ENCODE peak calls at places on chromosomes 16 and 17, in seven cellular contexts. A is GM13976, N is tibial artery, W is activated B cell treated with CpG ODN at 0.5 μM for 24 hours, D is astrocyte of the spinal cord, T is osteocyte, I is MCF 10A. B is an unnamed sample.

GRCh38 chr17:58337600-58338453 is 9.2 kb upstream of the TSPOAP1 start:
- DNase-seq in T (no peak), N (peak; percentile 84), I (peak; percentile 62), W (peak; percentile 84), A (peak; percentile 83), D (peak; percentile 89), B (peak; percentile 65)

GRCh38 chr17:372157-373152 is 19.8 kb upstream of the RPH3AL start:
- DNase-seq in W (no peak), N (no peak), T (no peak), A (no peak), I (no peak), D (no peak), B (no peak)

GRCh38 chr17:28466521-28467048 is 6.9 kb upstream of the SLC13A2 start:
- DNase-seq in D (no peak), W (no peak), A (no peak), T (no peak), N (peak; percentile 25), I (no peak), B (no peak)

GRCh38 chr17:36703860-36704266 is 102.5 kb downstream of the MRM1 start:
- DNase-seq in T (no peak), N (no peak), W (peak; percentile 30), I (peak; percentile 38), A (peak; percentile 65), D (peak; percentile 16), B (peak; percentile 77)

GRCh38 chr17:73291260-73291801 is 20.5 kb downstream of the CDC42EP4 start:
- DNase-seq in I (peak; percentile 94), T (no peak), N (peak; percentile 91), W (no peak), D (peak; percentile 95), A (peak; percentile 68), B (no peak)

GRCh38 chr16:66416136-66416535 is 11.0 kb upstream of the BEAN1 start:
- DNase-seq in N (no peak), I (no peak), D (no peak), A (no peak), W (no peak), T (peak; percentile 42), B (no peak)

GRCh38 chr17:77462101-77462500 is 321.3 kb downstream of the SEC14L1 start:
- DNase-seq in W (no peak), A (peak; percentile 55), N (no peak), D (no peak), I (no peak), T (no peak), B (no peak)

GRCh38 chr17:17712268-17712924 is 31.1 kb downstream of the RAI1 start:
- DNase-seq in I (peak; percentile 51), W (no peak), D (peak; percentile 73), T (no peak), N (no peak), A (peak; percentile 73), B (no peak)

GRCh38 chr16:15653227-15653626 is 3.2 kb downstream of the NDE1 start:
- DNase-seq in W (no peak), A (no peak), T (no peak), D (peak; percentile 74), I (peak; percentile 67), N (no peak), B (no peak)

GRCh38 chr17:10547351-10547750 is 2.1 kb downstream of the MYH2 start:
- DNase-seq in T (no peak), I (no peak), D (no peak), W (no peak), N (no peak), A (no peak), B (no peak)

GRCh38 chr16:88815901-88816589 is 4.3 kb upstream of the APRT start:
- DNase-seq in D (no peak), A (peak; percentile 73), W (peak; percentile 66), N (no peak), T (no peak), I (peak; percentile 43), B (no peak)

GRCh38 chr17:69539781-69540319 is 125.4 kb downstream of the MAP2K6 start:
- DNase-seq in N (no peak), T (no peak), I (peak; percentile 64), A (no peak), W (no peak), D (peak; percentile 93), B (no peak)

GRCh38 chr16:69840975-69841374 is 78.8 kb downstream of the WWP2 start:
- DNase-seq in A (no peak), T (no peak), W (no peak), I (no peak), D (no peak), N (no peak), B (no peak)

GRCh38 chr17:5133311-5133710 is 17.5 kb downstream of the USP6 start:
- DNase-seq in T (no peak), A (peak; percentile 8), W (no peak), I (no peak), N (peak; percentile 48), D (no peak), B (no peak)

GRCh38 chr16:48574148-48574547 is 35.8 kb downstream of the N4BP1 start:
- DNase-seq in I (no peak), T (no peak), A (no peak), D (no peak), N (no peak), W (no peak), B (no peak)

GRCh38 chr17:15652960-15653359 is 31.2 kb downstream of the TRIM16 start:
- DNase-seq in W (no peak), D (no peak), T (no peak), N (no peak), I (no peak), A (no peak), B (no peak)

GRCh38 chr16:81431554-81432353 is 12.9 kb upstream of the CMIP start:
- DNase-seq in A (no peak), T (no peak), I (no peak), D (peak; percentile 60), W (no peak), N (no peak), B (no peak)

GRCh38 chr16:46673320-46674013 is 15.5 kb downstream of the VPS35 start:
- DNase-seq in D (peak; percentile 61), T (no peak), I (peak; percentile 69), A (peak; percentile 56), N (no peak), W (no peak), B (peak; percentile 21)

GRCh38 chr17:81294512-81295030 is 536 bp downstream of the SLC38A10 start:
- DNase-seq in W (no peak), T (no peak), A (no peak), I (no peak), D (no peak), N (no peak), B (no peak)

GRCh38 chr17:82374626-82375331 is 3.2 kb downstream of the UTS2R start:
- DNase-seq in N (no peak), I (no peak), T (no peak), W (no peak), A (no peak), D (no peak), B (no peak)

GRCh38 chr17:68319420-68320162 is 28.3 kb downstream of the ARSG start:
- DNase-seq in A (no peak), T (no peak), D (no peak), W (no peak), I (no peak), N (no peak), B (no peak)

GRCh38 chr17:17738901-17739300 is 57.6 kb downstream of the RAI1 start:
- DNase-seq in N (no peak), I (peak; percentile 52), T (no peak), A (no peak), D (no peak), W (no peak), B (no peak)

GRCh38 chr16:74691093-74691855 is 9.4 kb downstream of the MLKL start:
- DNase-seq in T (no peak), D (no peak), N (no peak), A (no peak), I (no peak), W (no peak), B (no peak)

GRCh38 chr17:64133546-64134215 is 3.7 kb upstream of the ERN1 start:
- DNase-seq in N (no peak), I (peak; percentile 75), D (peak; percentile 70), W (no peak), T (peak; percentile 71), A (peak; percentile 64), B (no peak)

GRCh38 chr16:11020792-11021440 is 76.6 kb downstream of the CLEC16A start:
- DNase-seq in T (no peak), N (no peak), W (no peak), I (no peak), D (no peak), A (no peak), B (no peak)

GRCh38 chr16:29675811-29676643 is 3.0 kb upstream of the QPRT start:
- DNase-seq in A (peak; percentile 45), D (no peak), W (no peak), T (no peak), I (peak; percentile 11), N (no peak), B (no peak)

GRCh38 chr17:38601539-38602351 is 4.0 kb downstream of the SRCIN1 start:
- DNase-seq in A (no peak), I (no peak), D (no peak), W (no peak), N (no peak), T (no peak), B (no peak)

GRCh38 chr16:66933776-66934137 is 445 bp downstream of the CIAO2B start:
- DNase-seq in W (no peak), T (no peak), N (no peak), D (no peak), A (peak; percentile 58), I (peak; percentile 38), B (no peak)

GRCh38 chr16:17238285-17239028 is 232.3 kb downstream of the XYLT1 start:
- DNase-seq in N (no peak), A (no peak), D (no peak), T (no peak), W (no peak), I (no peak), B (no peak)

GRCh38 chr16:1773703-1774455 is 945 bp upstream of the MRPS34 start:
- DNase-seq in I (peak; percentile 20), N (no peak), D (peak; percentile 41), A (no peak), W (no peak), T (no peak), B (no peak)
- TF ChIP-seq CTCF in I (no peak), N (no peak), D (no peak), A (no peak), W (no peak), T (peak; percentile 1), B (peak; percentile 37)

DNA sequence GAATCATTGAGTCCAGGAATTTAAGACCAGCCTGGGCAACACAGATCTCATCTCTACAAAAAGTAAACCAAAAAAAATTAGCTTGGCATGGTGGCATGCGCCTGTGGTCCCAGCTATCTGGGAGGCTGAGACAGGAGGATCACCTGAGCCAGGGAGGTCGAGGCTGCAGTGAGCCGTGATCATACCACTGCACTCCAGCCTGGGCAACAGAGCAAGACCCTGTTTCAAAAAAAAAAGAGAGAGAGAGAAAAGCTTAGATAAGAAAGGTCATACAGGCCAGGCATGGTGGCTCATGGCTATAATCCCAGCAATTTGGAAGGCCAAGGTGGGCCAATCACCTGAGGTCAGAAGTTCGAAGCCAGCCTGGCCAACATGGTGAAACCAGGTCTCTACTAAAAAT is 63.5 kb upstream of the DNAH17 start:
- DNase-seq in W (no peak), D (no peak), I (no peak), A (no peak), N (no peak), T (no peak), B (no peak)
- TF ChIP-seq CTCF in W (no peak), D (no peak), I (no peak), A (no peak), N (no peak), T (no peak), B (no peak)

GRCh38 chr16:27588052-27588451 is 38.1 kb downstream of the KATNIP start:
- DNase-seq in W (no peak), I (no peak), D (no peak), N (no peak), A (no peak), T (no peak), B (no peak)
- TF ChIP-seq CTCF in W (no peak), I (no peak), D (no peak), N (no peak), A (no peak), T (no peak), B (no peak)

GRCh38 chr17:19650826-19651225 is 2.3 kb downstream of the ALDH3A2 start:
- DNase-seq in N (no peak), W (no peak), T (no peak), D (peak; percentile 35), I (peak; percentile 20), A (no peak), B (no peak)
- TF ChIP-seq CTCF in N (no peak), W (no peak), T (no peak), D (no peak), I (no peak), A (no peak), B (no peak)